ENCODE peak calls at places on chromosome 9, in five cellular contexts. P, N, I, G and V are unnamed samples.

GRCh38 chr9:27088981-27089380 is 20.0 kb upstream of the TEK start:
- DNase-seq in P (no peak), N (no peak), I (no peak), G (no peak), V (no peak)

GRCh38 chr9:221989-222776 is 7.5 kb downstream of the DOCK8 start:
- DNase-seq in P (no peak), N (no peak), I (no peak), G (no peak), V (no peak)

GRCh38 chr9:73348485-73348884 is 196.8 kb downstream of the ANXA1 start:
- DNase-seq in P (no peak), N (no peak), I (no peak), G (no peak), V (no peak)

GRCh38 chr9:89446440-89447310 is 51.2 kb downstream of the SEMA4D start:
- DNase-seq in P (no peak), N (no peak), I (no peak), G (no peak), V (no peak)

GRCh38 chr9:18352716-18353115 is 121.2 kb upstream of the ADAMTSL1 start:
- DNase-seq in P (no peak), N (no peak), I (no peak), G (no peak), V (no peak)

GRCh38 chr9:34413229-34413852 is 36.6 kb upstream of the MYORG start:
- DNase-seq in P (peak), N (peak), I (peak), G (peak), V (no peak)

GRCh38 chr9:112914524-112914923 is 23.8 kb upstream of the SLC46A2 start:
- DNase-seq in P (no peak), N (no peak), I (no peak), G (no peak), V (no peak)

GRCh38 chr9:126146254-126147145 is 180.1 kb upstream of the MVB12B start:
- DNase-seq in P (peak), N (peak), I (peak), G (no peak), V (peak)

GRCh38 chr9:16371306-16371705 is 499.2 kb downstream of the BNC2 start:
- DNase-seq in P (no peak), N (no peak), I (no peak), G (no peak), V (no peak)

GRCh38 chr9:110750272-110750671 is 81.7 kb downstream of the MUSK start:
- DNase-seq in P (no peak), N (no peak), I (no peak), G (peak), V (no peak)

GRCh38 chr9:129560849-129561248 is 60.1 kb downstream of the C9orf50 start:
- DNase-seq in P (no peak), N (no peak), I (no peak), G (no peak), V (no peak)

GRCh38 chr9:37539634-37540033 is 36.5 kb downstream of the FBXO10 start:
- DNase-seq in P (no peak), N (no peak), I (no peak), G (no peak), V (no peak)

GRCh38 chr9:133113163-133113927 is 7.7 kb downstream of the RALGDS start:
- DNase-seq in P (peak), N (no peak), I (peak), G (no peak), V (no peak)

GRCh38 chr9:78296208-78296892 is 575 bp upstream of the PSAT1 start:
- DNase-seq in P (peak), N (no peak), I (peak), G (no peak), V (no peak)

GRCh38 chr9:133351908-133352634 is 4.1 kb downstream of the RPL7A start:
- DNase-seq in P (peak), N (peak), I (peak), G (no peak), V (no peak)

GRCh38 chr9:91246842-91247241 is 114.9 kb downstream of the AUH start:
- DNase-seq in P (no peak), N (no peak), I (no peak), G (no peak), V (no peak)

GRCh38 chr9:93662952-93663572 is 86.7 kb downstream of the PHF2 start:
- DNase-seq in P (no peak), N (no peak), I (no peak), G (peak), V (no peak)

GRCh38 chr9:32928912-32929311 is 72.5 kb downstream of the APTX start:
- DNase-seq in P (no peak), N (no peak), I (no peak), G (no peak), V (no peak)

GRCh38 chr9:119114681-119115080 is 254.6 kb downstream of the BRINP1 start:
- DNase-seq in P (no peak), N (no peak), I (no peak), G (no peak), V (no peak)

GRCh38 chr9:134059661-134060395 is 8.0 kb downstream of the BRD3 start:
- DNase-seq in P (peak), N (no peak), I (peak), G (no peak), V (peak)

GRCh38 chr9:20319641-20320337 is 302.5 kb downstream of the MLLT3 start:
- DNase-seq in P (peak), N (no peak), I (peak), G (no peak), V (no peak)

GRCh38 chr9:137320555-137321384 is 18.7 kb upstream of the NRARP start:
- DNase-seq in P (no peak), N (no peak), I (no peak), G (no peak), V (peak)

GRCh38 chr9:73179594-73179993 is 27.9 kb downstream of the ANXA1 start:
- DNase-seq in P (no peak), N (no peak), I (no peak), G (no peak), V (no peak)

GRCh38 chr9:121399883-121400607 is 30.0 kb upstream of the STOM start:
- DNase-seq in P (no peak), N (peak), I (no peak), G (no peak), V (no peak)